ENCODE peak calls at places on chromosomes 6 and 20, in ten cellular contexts. B, P, H, T, X, F, Z, I, Q and O are unnamed samples.

GRCh38 chr6:43037706-43038105 is 15.9 kb downstream of the CUL7 start:
- DNase-seq in B (no peak), P (no peak), H (no peak), T (no peak), X (no peak), F (no peak), Z (no peak), I (no peak), Q (no peak), O (no peak)

GRCh38 chr6:57262901-57263694 is 41.0 kb upstream of the RAB23 start:
- DNase-seq in B (no peak), P (no peak), H (peak), T (no peak), X (no peak), F (no peak), Z (peak), I (no peak), Q (no peak), O (no peak)

GRCh38 chr6:123547216-123547978 is 89.4 kb downstream of the TRDN start:
- DNase-seq in B (no peak), P (no peak), H (no peak), T (no peak), X (no peak), F (no peak), Z (no peak), I (no peak), Q (no peak), O (no peak)

GRCh38 chr6:147586044-147586443 is 77.6 kb downstream of the SAMD5 start:
- DNase-seq in B (no peak), P (no peak), H (peak), T (no peak), X (no peak), F (peak), Z (peak), I (no peak), Q (no peak), O (no peak)

GRCh38 chr6:43096451-43097097 is 20.5 kb downstream of the PTK7 start:
- DNase-seq in B (no peak), P (no peak), H (peak), T (no peak), X (no peak), F (peak), Z (peak), I (no peak), Q (peak), O (no peak)

GRCh38 chr6:32950010-32950409 is 2.9 kb downstream of the HLA-DMA start:
- DNase-seq in B (no peak), P (no peak), H (no peak), T (no peak), X (no peak), F (no peak), Z (no peak), I (no peak), Q (no peak), O (no peak)

GRCh38 chr20:60055740-60056139 is 97.5 kb downstream of the CDH26 start:
- DNase-seq in B (no peak), P (no peak), H (no peak), T (no peak), X (peak), F (peak), Z (no peak), I (no peak), Q (peak), O (no peak)

GRCh38 chr20:1299522-1299921 is 29.4 kb downstream of the SDCBP2 start:
- DNase-seq in B (no peak), P (no peak), H (no peak), T (no peak), X (peak), F (no peak), Z (peak), I (peak), Q (no peak), O (no peak)

GRCh38 chr20:23408957-23409356 is 12.3 kb downstream of the NAPB start:
- DNase-seq in B (no peak), P (no peak), H (no peak), T (no peak), X (no peak), F (no peak), Z (no peak), I (no peak), Q (no peak), O (no peak)

GRCh38 chr6:15443119-15443518 is 197.2 kb downstream of the JARID2 start:
- DNase-seq in B (no peak), P (no peak), H (peak), T (no peak), X (no peak), F (no peak), Z (peak), I (peak), Q (no peak), O (no peak)

GRCh38 chr20:48035961-48036731 is 250.9 kb upstream of the SULF2 start:
- DNase-seq in B (no peak), P (no peak), H (no peak), T (no peak), X (no peak), F (no peak), Z (peak), I (no peak), Q (no peak), O (no peak)

GRCh38 chr6:19354181-19354580 is 483.0 kb upstream of the ID4 start:
- DNase-seq in B (no peak), P (no peak), H (no peak), T (no peak), X (no peak), F (no peak), Z (no peak), I (no peak), Q (no peak), O (no peak)

GRCh38 chr20:56285496-56285895 is 37.0 kb downstream of the MC3R start:
- DNase-seq in B (no peak), P (no peak), H (no peak), T (no peak), X (no peak), F (no peak), Z (no peak), I (no peak), Q (no peak), O (no peak)